ENCODE peak calls at places on chromosome X, in nine cellular contexts. One of them, this sample, is unnamed.

GRCh38 chrX:20362268-20363002 is 95.7 kb upstream of the RPS6KA3 start:
- DNase-seq in IMR-90: peak; percentile 50
- DNase-seq in ascending aorta: no peak
- DNase-seq in colonic mucosa: no peak
- DNase-seq in heart left ventricle: no peak
- DNase-seq in heart right ventricle: no peak
- DNase-seq in H9: no peak
- DNase-seq in gastrocnemius medialis: no peak
- DNase-seq in aorta: no peak
- DNase-seq in this sample: peak; percentile 62

GRCh38 chrX:7088968-7089615 is 58.4 kb upstream of the STS start:
- DNase-seq in colonic mucosa: no peak
- DNase-seq in heart left ventricle: no peak
- DNase-seq in H9: peak; percentile 49
- DNase-seq in gastrocnemius medialis: no peak
- DNase-seq in heart right ventricle: no peak
- DNase-seq in aorta: no peak
- DNase-seq in IMR-90: no peak
- DNase-seq in ascending aorta: no peak
- DNase-seq in this sample: no peak

GRCh38 chrX:65587616-65588526 is 53.3 kb upstream of the LAS1L start:
- DNase-seq in heart right ventricle: peak; percentile 60
- DNase-seq in gastrocnemius medialis: peak; percentile 46
- DNase-seq in heart left ventricle: peak; percentile 84
- DNase-seq in aorta: peak; percentile 92
- DNase-seq in colonic mucosa: peak; percentile 90
- DNase-seq in IMR-90: peak; percentile 49
- DNase-seq in ascending aorta: peak; percentile 86
- DNase-seq in H9: no peak
- DNase-seq in this sample: peak; percentile 30

GRCh38 chrX:115988825-115989224 is 181.7 kb upstream of the AGTR2 start:
- DNase-seq in gastrocnemius medialis: no peak
- DNase-seq in H9: no peak
- DNase-seq in heart right ventricle: no peak
- DNase-seq in colonic mucosa: no peak
- DNase-seq in IMR-90: no peak
- DNase-seq in ascending aorta: no peak
- DNase-seq in heart left ventricle: no peak
- DNase-seq in aorta: no peak
- DNase-seq in this sample: no peak

GRCh38 chrX:150771116-150771515 is 77.9 kb downstream of the MTMR1 start:
- DNase-seq in H9: no peak
- DNase-seq in gastrocnemius medialis: no peak
- DNase-seq in heart left ventricle: no peak
- DNase-seq in IMR-90: no peak
- DNase-seq in heart right ventricle: no peak
- DNase-seq in aorta: no peak
- DNase-seq in colonic mucosa: no peak
- DNase-seq in ascending aorta: no peak
- DNase-seq in this sample: no peak

GRCh38 chrX:155330992-155331391 is 3.4 kb downstream of the CLIC2 start:
- DNase-seq in ascending aorta: no peak
- DNase-seq in aorta: no peak
- DNase-seq in heart left ventricle: no peak
- DNase-seq in colonic mucosa: no peak
- DNase-seq in IMR-90: no peak
- DNase-seq in gastrocnemius medialis: no peak
- DNase-seq in H9: no peak
- DNase-seq in heart right ventricle: no peak
- DNase-seq in this sample: no peak

GRCh38 chrX:70168238-70169188 is 8.8 kb upstream of the DGAT2L6 start:
- DNase-seq in IMR-90: peak; percentile 77
- DNase-seq in colonic mucosa: no peak
- DNase-seq in aorta: no peak
- DNase-seq in heart left ventricle: no peak
- DNase-seq in ascending aorta: peak; percentile 67
- DNase-seq in gastrocnemius medialis: no peak
- DNase-seq in heart right ventricle: no peak
- DNase-seq in H9: peak; percentile 48
- DNase-seq in this sample: peak; percentile 55

GRCh38 chrX:155188786-155189185 is 27.5 kb upstream of the VBP1 start:
- DNase-seq in colonic mucosa: no peak
- DNase-seq in IMR-90: no peak
- DNase-seq in gastrocnemius medialis: no peak
- DNase-seq in ascending aorta: no peak
- DNase-seq in aorta: no peak
- DNase-seq in H9: no peak
- DNase-seq in heart left ventricle: no peak
- DNase-seq in heart right ventricle: no peak
- DNase-seq in this sample: no peak

GRCh38 chrX:18594079-18594478 is 77.8 kb downstream of the RS1 start:
- DNase-seq in aorta: no peak
- DNase-seq in colonic mucosa: no peak
- DNase-seq in IMR-90: no peak
- DNase-seq in ascending aorta: no peak
- DNase-seq in H9: no peak
- DNase-seq in gastrocnemius medialis: no peak
- DNase-seq in heart left ventricle: no peak
- DNase-seq in heart right ventricle: no peak
- DNase-seq in this sample: no peak

GRCh38 chrX:18596096-18596495 is 75.8 kb downstream of the RS1 start:
- DNase-seq in IMR-90: no peak
- DNase-seq in heart right ventricle: no peak
- DNase-seq in heart left ventricle: no peak
- DNase-seq in gastrocnemius medialis: no peak
- DNase-seq in colonic mucosa: no peak
- DNase-seq in H9: no peak
- DNase-seq in aorta: no peak
- DNase-seq in ascending aorta: no peak
- DNase-seq in this sample: no peak

DNA sequence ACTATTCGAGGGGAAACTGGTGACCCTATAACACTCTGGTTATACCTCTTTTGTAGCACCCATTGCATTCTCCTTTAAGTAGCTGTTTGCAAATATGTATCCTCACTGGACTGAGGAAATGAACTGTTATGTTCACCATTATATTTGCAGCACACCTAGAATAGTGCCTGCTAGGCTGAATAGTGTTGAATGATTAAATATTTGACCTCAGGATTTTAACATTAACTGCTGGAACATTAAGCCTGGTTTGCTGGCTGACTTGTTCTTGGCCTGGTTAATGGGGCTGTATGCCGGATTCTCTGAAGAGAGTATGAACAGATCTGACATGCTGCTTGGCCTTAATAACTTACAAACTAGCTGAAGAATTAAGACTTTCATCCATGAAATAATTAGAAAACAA is 80.1 kb downstream of the RS1 start:
- DNase-seq in aorta: no peak
- DNase-seq in gastrocnemius medialis: no peak
- DNase-seq in ascending aorta: no peak
- DNase-seq in IMR-90: no peak
- DNase-seq in heart left ventricle: no peak
- DNase-seq in heart right ventricle: no peak
- DNase-seq in H9: no peak
- DNase-seq in colonic mucosa: no peak
- DNase-seq in this sample: no peak
- H3K27ac ChIP-seq in aorta: no peak overlapping the region
- H3K27ac ChIP-seq in gastrocnemius medialis: no peak overlapping the region
- H3K27ac ChIP-seq in ascending aorta: no peak overlapping the region
- H3K27ac ChIP-seq in IMR-90: no peak overlapping the region
- H3K27ac ChIP-seq in heart left ventricle: no peak overlapping the region
- H3K27ac ChIP-seq in heart right ventricle: no peak overlapping the region
- H3K27ac ChIP-seq in H9: no peak overlapping the region
- H3K27ac ChIP-seq in colonic mucosa: no peak overlapping the region
- H3K27ac ChIP-seq in this sample: no peak overlapping the region

GRCh38 chrX:134671207-134671750 is 13.0 kb upstream of the PLAC1 start:
- DNase-seq in colonic mucosa: no peak
- DNase-seq in aorta: no peak
- DNase-seq in ascending aorta: no peak
- DNase-seq in IMR-90: peak; percentile 42
- DNase-seq in gastrocnemius medialis: no peak
- DNase-seq in H9: no peak
- DNase-seq in heart right ventricle: no peak
- DNase-seq in heart left ventricle: no peak
- DNase-seq in this sample: no peak
- H3K27ac ChIP-seq in colonic mucosa: no peak overlapping the region
- H3K27ac ChIP-seq in aorta: no peak overlapping the region
- H3K27ac ChIP-seq in ascending aorta: no peak overlapping the region
- H3K27ac ChIP-seq in IMR-90: peak overlapping the region; percentile 24
- H3K27ac ChIP-seq in gastrocnemius medialis: no peak overlapping the region
- H3K27ac ChIP-seq in H9: no peak overlapping the region
- H3K27ac ChIP-seq in heart right ventricle: no peak overlapping the region
- H3K27ac ChIP-seq in heart left ventricle: no peak overlapping the region
- H3K27ac ChIP-seq in this sample: no peak overlapping the region

GRCh38 chrX:119757646-119757978 is 776 bp upstream of the SOWAHD start:
- DNase-seq in H9: no peak
- DNase-seq in ascending aorta: no peak
- DNase-seq in aorta: no peak
- DNase-seq in heart left ventricle: no peak
- DNase-seq in gastrocnemius medialis: no peak
- DNase-seq in IMR-90: no peak
- DNase-seq in heart right ventricle: no peak
- DNase-seq in colonic mucosa: no peak
- DNase-seq in this sample: no peak
- H3K27ac ChIP-seq in H9: no peak overlapping the region
- H3K27ac ChIP-seq in ascending aorta: no peak overlapping the region
- H3K27ac ChIP-seq in aorta: no peak overlapping the region
- H3K27ac ChIP-seq in heart left ventricle: peak overlapping the region; percentile 69
- H3K27ac ChIP-seq in gastrocnemius medialis: no peak overlapping the region
- H3K27ac ChIP-seq in IMR-90: no peak overlapping the region
- H3K27ac ChIP-seq in heart right ventricle: no peak overlapping the region
- H3K27ac ChIP-seq in colonic mucosa: peak overlapping the region; percentile 88
- H3K27ac ChIP-seq in this sample: no peak overlapping the region

GRCh38 chrX:51825432-51825831 is 68.0 kb upstream of the MAGED1 start:
- DNase-seq in IMR-90: peak; percentile 38
- DNase-seq in aorta: no peak
- DNase-seq in heart left ventricle: no peak
- DNase-seq in heart right ventricle: no peak
- DNase-seq in colonic mucosa: peak; percentile 19
- DNase-seq in H9: no peak
- DNase-seq in ascending aorta: no peak
- DNase-seq in gastrocnemius medialis: no peak
- DNase-seq in this sample: no peak
- H3K27ac ChIP-seq in IMR-90: no peak overlapping the region
- H3K27ac ChIP-seq in aorta: no peak overlapping the region
- H3K27ac ChIP-seq in heart left ventricle: no peak overlapping the region
- H3K27ac ChIP-seq in heart right ventricle: no peak overlapping the region
- H3K27ac ChIP-seq in colonic mucosa: no peak overlapping the region
- H3K27ac ChIP-seq in H9: no peak overlapping the region
- H3K27ac ChIP-seq in ascending aorta: no peak overlapping the region
- H3K27ac ChIP-seq in gastrocnemius medialis: no peak overlapping the region
- H3K27ac ChIP-seq in this sample: no peak overlapping the region

GRCh38 chrX:77795124-77795523 is 9.1 kb upstream of the ATRX start:
- DNase-seq in colonic mucosa: no peak
- DNase-seq in IMR-90: no peak
- DNase-seq in H9: no peak
- DNase-seq in ascending aorta: no peak
- DNase-seq in heart left ventricle: no peak
- DNase-seq in aorta: no peak
- DNase-seq in heart right ventricle: no peak
- DNase-seq in gastrocnemius medialis: no peak
- DNase-seq in this sample: no peak
- H3K27ac ChIP-seq in colonic mucosa: no peak overlapping the region
- H3K27ac ChIP-seq in IMR-90: no peak overlapping the region
- H3K27ac ChIP-seq in H9: no peak overlapping the region
- H3K27ac ChIP-seq in ascending aorta: no peak overlapping the region
- H3K27ac ChIP-seq in heart left ventricle: no peak overlapping the region
- H3K27ac ChIP-seq in aorta: no peak overlapping the region
- H3K27ac ChIP-seq in heart right ventricle: no peak overlapping the region
- H3K27ac ChIP-seq in gastrocnemius medialis: no peak overlapping the region
- H3K27ac ChIP-seq in this sample: no peak overlapping the region

GRCh38 chrX:74049126-74049525 is 254.9 kb upstream of the ZCCHC13 start:
- DNase-seq in ascending aorta: no peak
- DNase-seq in heart left ventricle: no peak
- DNase-seq in H9: no peak
- DNase-seq in gastrocnemius medialis: no peak
- DNase-seq in heart right ventricle: no peak
- DNase-seq in colonic mucosa: no peak
- DNase-seq in aorta: no peak
- DNase-seq in IMR-90: no peak
- DNase-seq in this sample: no peak
- H3K27ac ChIP-seq in ascending aorta: no peak overlapping the region
- H3K27ac ChIP-seq in heart left ventricle: no peak overlapping the region
- H3K27ac ChIP-seq in H9: no peak overlapping the region
- H3K27ac ChIP-seq in gastrocnemius medialis: no peak overlapping the region
- H3K27ac ChIP-seq in heart right ventricle: no peak overlapping the region
- H3K27ac ChIP-seq in colonic mucosa: no peak overlapping the region
- H3K27ac ChIP-seq in aorta: no peak overlapping the region
- H3K27ac ChIP-seq in IMR-90: no peak overlapping the region
- H3K27ac ChIP-seq in this sample: no peak overlapping the region

DNA sequence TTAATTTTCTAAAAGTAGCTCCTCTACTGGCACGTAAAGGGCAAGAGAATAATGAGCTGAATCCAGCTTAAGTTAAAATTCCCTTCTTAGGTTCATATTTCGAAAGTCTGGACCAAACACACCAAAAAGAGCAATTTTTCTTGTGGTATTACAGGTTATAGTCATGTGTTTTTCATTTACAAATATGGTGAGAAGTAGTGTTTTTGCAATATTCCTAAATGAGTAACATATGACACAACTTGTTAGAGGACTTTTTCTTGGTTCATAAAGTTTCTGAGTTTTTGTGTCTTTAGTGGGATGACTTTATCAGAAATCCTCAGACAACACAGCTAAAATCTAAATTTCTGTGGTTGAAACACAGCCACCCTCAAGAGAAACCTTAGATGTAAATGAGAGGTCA is 172.1 kb downstream of the AFF2 start:
- DNase-seq in IMR-90: no peak
- DNase-seq in ascending aorta: no peak
- DNase-seq in H9: no peak
- DNase-seq in aorta: no peak
- DNase-seq in heart right ventricle: no peak
- DNase-seq in colonic mucosa: no peak
- DNase-seq in heart left ventricle: no peak
- DNase-seq in gastrocnemius medialis: no peak
- DNase-seq in this sample: no peak
- H3K27ac ChIP-seq in IMR-90: no peak overlapping the region
- H3K27ac ChIP-seq in ascending aorta: no peak overlapping the region
- H3K27ac ChIP-seq in H9: no peak overlapping the region
- H3K27ac ChIP-seq in aorta: no peak overlapping the region
- H3K27ac ChIP-seq in heart right ventricle: no peak overlapping the region
- H3K27ac ChIP-seq in colonic mucosa: no peak overlapping the region
- H3K27ac ChIP-seq in heart left ventricle: no peak overlapping the region
- H3K27ac ChIP-seq in gastrocnemius medialis: no peak overlapping the region
- H3K27ac ChIP-seq in this sample: no peak overlapping the region